ENCODE peak calls at places on chromosomes 16 and 17, in seven cellular contexts. M is fibroblast of villous mesenchyme; Z is NCI-H1436; Y is T-cell; D is stimulated activated CD8-positive, alpha-beta memory T cell treated with anti-CD3 and anti-CD28 coated beads, Interleukin-2, amount 100 ng/mL, for 48 hours; O is activated CD4-positive, alpha-beta T cell treated with anti-CD3 and anti-CD28 coated beads, Interleukin-2, amount 50 U/mL, for 1 hour; E is dorsolateral prefrontal cortex. H is an unnamed sample.
A peak's percentile ranks its signal among the peaks of the same experiment; 100 is the strongest.

GRCh38 chr17:69853533-69854262 is 221.3 kb upstream of the KCNJ16 start:
- DNase-seq in M (peak; percentile 34), Z (no peak), Y (no peak), D (no peak), O (no peak), E (no peak), H (no peak)

GRCh38 chr16:66925322-66925840 is at the start of gene RRAD:
- DNase-seq in M (peak; percentile 69), Z (no peak), Y (no peak), D (no peak), O (no peak), E (no peak), H (no peak)

GRCh38 chr17:16971458-16972338 is at the start of gene TNFRSF13B:
- DNase-seq in M (no peak), Z (no peak), Y (no peak), D (no peak), O (no peak), E (no peak), H (no peak)

GRCh38 chr17:31525801-31526549 is 134.5 kb downstream of the RAB11FIP4 start:
- DNase-seq in M (no peak), Z (no peak), Y (no peak), D (no peak), O (no peak), E (no peak), H (no peak)

GRCh38 chr16:30394603-30395154 is 541 bp upstream of the ZNF48 start:
- DNase-seq in M (peak; percentile 57), Z (peak; percentile 42), Y (no peak), D (no peak), O (no peak), E (no peak), H (no peak)

GRCh38 chr16:57371494-57372371 is 557 bp upstream of the CX3CL1 start:
- DNase-seq in M (no peak), Z (no peak), Y (no peak), D (no peak), O (no peak), E (no peak), H (no peak)

GRCh38 chr16:69861276-69862030 is 89.7 kb upstream of the CLEC18A start:
- DNase-seq in M (peak; percentile 66), Z (no peak), Y (no peak), D (no peak), O (no peak), E (no peak), H (peak; percentile 9)

GRCh38 chr16:87100306-87101058 is 216.7 kb downstream of the C16orf95 start:
- DNase-seq in M (no peak), Z (no peak), Y (no peak), D (no peak), O (no peak), E (no peak), H (no peak)

GRCh38 chr17:75457047-75457654 is 716 bp downstream of the TMEM94 start:
- DNase-seq in M (no peak), Z (peak; percentile 34), Y (no peak), D (no peak), O (peak; percentile 1), E (no peak), H (no peak)

GRCh38 chr17:42178817-42179216 is 2.1 kb downstream of the KCNH4 start:
- DNase-seq in M (no peak), Z (no peak), Y (no peak), D (no peak), O (no peak), E (no peak), H (no peak)

GRCh38 chr17:77425791-77426641 is 285.2 kb downstream of the SEC14L1 start:
- DNase-seq in M (peak; percentile 94), Z (no peak), Y (no peak), D (peak; percentile 65), O (no peak), E (no peak), H (no peak)

GRCh38 chr17:8142887-8143580 is 9.2 kb downstream of the PER1 start:
- DNase-seq in M (no peak), Z (no peak), Y (no peak), D (no peak), O (no peak), E (no peak), H (no peak)

GRCh38 chr16:78184554-78185183 is 85.2 kb downstream of the WWOX start:
- DNase-seq in M (peak; percentile 98), Z (no peak), Y (no peak), D (no peak), O (no peak), E (no peak), H (no peak)

GRCh38 chr16:56726283-56726682 is 3.6 kb upstream of the NUP93 start:
- DNase-seq in M (no peak), Z (no peak), Y (no peak), D (no peak), O (no peak), E (no peak), H (no peak)

GRCh38 chr17:64115043-64115698 is 14.8 kb downstream of the ERN1 start:
- DNase-seq in M (peak; percentile 38), Z (no peak), Y (no peak), D (no peak), O (no peak), E (no peak), H (no peak)

GRCh38 chr16:67100569-67101300 is 9.0 kb upstream of the PHAF1 start:
- DNase-seq in M (peak; percentile 63), Z (peak; percentile 4), Y (no peak), D (no peak), O (no peak), E (no peak), H (no peak)

GRCh38 chr17:27816946-27817345 is 16.6 kb upstream of the NOS2 start:
- DNase-seq in M (no peak), Z (no peak), Y (no peak), D (no peak), O (no peak), E (no peak), H (no peak)

GRCh38 chr17:45852535-45853297 is 8.0 kb downstream of the SPPL2C start:
- DNase-seq in M (peak; percentile 59), Z (peak; percentile 82), Y (no peak), D (peak; percentile 45), O (peak; percentile 62), E (peak; percentile 57), H (peak; percentile 44)